ENCODE peak calls at places on chromosomes 4 and X, in four cellular contexts. One of them, this sample, is unnamed.

GRCh38 chr4:59120287-59120814 is 2010.2 kb upstream of the IGFBP7 start:
- DNase-seq in naive thymus-derived CD8-positive, alpha-beta T cell: no peak
- DNase-seq in H9: no peak
- DNase-seq in activated naive CD4-positive, alpha-beta T cell treated with anti-CD3 and anti-CD28 coated beads, Interleukin-2, amount 50 U/mL, for 72 hours: no peak
- DNase-seq in this sample: no peak

GRCh38 chr4:113293043-113293560 is 243.6 kb downstream of the ANK2 start:
- DNase-seq in H9: no peak
- DNase-seq in activated naive CD4-positive, alpha-beta T cell treated with anti-CD3 and anti-CD28 coated beads, Interleukin-2, amount 50 U/mL, for 72 hours: no peak
- DNase-seq in naive thymus-derived CD8-positive, alpha-beta T cell: no peak
- DNase-seq in this sample: no peak

GRCh38 chr4:42452823-42453222 is 55.5 kb downstream of the SHISA3 start:
- DNase-seq in activated naive CD4-positive, alpha-beta T cell treated with anti-CD3 and anti-CD28 coated beads, Interleukin-2, amount 50 U/mL, for 72 hours: no peak
- DNase-seq in naive thymus-derived CD8-positive, alpha-beta T cell: no peak
- DNase-seq in H9: no peak
- DNase-seq in this sample: no peak

GRCh38 chr4:163542275-163542674 is 47.8 kb downstream of the TMA16 start:
- DNase-seq in activated naive CD4-positive, alpha-beta T cell treated with anti-CD3 and anti-CD28 coated beads, Interleukin-2, amount 50 U/mL, for 72 hours: no peak
- DNase-seq in H9: no peak
- DNase-seq in naive thymus-derived CD8-positive, alpha-beta T cell: no peak
- DNase-seq in this sample: no peak

GRCh38 chrX:78514852-78515251 is 144.3 kb downstream of the RTL3 start:
- DNase-seq in naive thymus-derived CD8-positive, alpha-beta T cell: no peak
- DNase-seq in H9: peak
- DNase-seq in activated naive CD4-positive, alpha-beta T cell treated with anti-CD3 and anti-CD28 coated beads, Interleukin-2, amount 50 U/mL, for 72 hours: no peak
- DNase-seq in this sample: no peak

GRCh38 chrX:83759872-83760271 is 101.1 kb upstream of the CYLC1 start:
- DNase-seq in naive thymus-derived CD8-positive, alpha-beta T cell: no peak
- DNase-seq in activated naive CD4-positive, alpha-beta T cell treated with anti-CD3 and anti-CD28 coated beads, Interleukin-2, amount 50 U/mL, for 72 hours: no peak
- DNase-seq in H9: no peak
- DNase-seq in this sample: no peak

GRCh38 chr4:2462218-2462991 is 6.5 kb upstream of the RNF4 start:
- DNase-seq in H9: peak
- DNase-seq in naive thymus-derived CD8-positive, alpha-beta T cell: peak
- DNase-seq in activated naive CD4-positive, alpha-beta T cell treated with anti-CD3 and anti-CD28 coated beads, Interleukin-2, amount 50 U/mL, for 72 hours: peak
- DNase-seq in this sample: peak

GRCh38 chr4:68385267-68385666 is 35.4 kb upstream of the YTHDC1 start:
- DNase-seq in naive thymus-derived CD8-positive, alpha-beta T cell: no peak
- DNase-seq in H9: no peak
- DNase-seq in activated naive CD4-positive, alpha-beta T cell treated with anti-CD3 and anti-CD28 coated beads, Interleukin-2, amount 50 U/mL, for 72 hours: no peak
- DNase-seq in this sample: no peak

GRCh38 chrX:46381630-46382029 is 163.6 kb downstream of the ZNF674 start:
- DNase-seq in activated naive CD4-positive, alpha-beta T cell treated with anti-CD3 and anti-CD28 coated beads, Interleukin-2, amount 50 U/mL, for 72 hours: peak
- DNase-seq in H9: peak
- DNase-seq in naive thymus-derived CD8-positive, alpha-beta T cell: peak
- DNase-seq in this sample: no peak

GRCh38 chr4:163611172-163611571 is 116.7 kb downstream of the TMA16 start:
- DNase-seq in H9: no peak
- DNase-seq in activated naive CD4-positive, alpha-beta T cell treated with anti-CD3 and anti-CD28 coated beads, Interleukin-2, amount 50 U/mL, for 72 hours: no peak
- DNase-seq in naive thymus-derived CD8-positive, alpha-beta T cell: no peak
- DNase-seq in this sample: no peak

GRCh38 chrX:32010157-32010656 is 938.4 kb upstream of the FTHL17 start:
- DNase-seq in naive thymus-derived CD8-positive, alpha-beta T cell: no peak
- DNase-seq in H9: no peak
- DNase-seq in activated naive CD4-positive, alpha-beta T cell treated with anti-CD3 and anti-CD28 coated beads, Interleukin-2, amount 50 U/mL, for 72 hours: no peak
- DNase-seq in this sample: no peak

GRCh38 chr4:78552398-78553396 is 1.1 kb downstream of the ANXA3 start:
- DNase-seq in H9: peak
- DNase-seq in activated naive CD4-positive, alpha-beta T cell treated with anti-CD3 and anti-CD28 coated beads, Interleukin-2, amount 50 U/mL, for 72 hours: no peak
- DNase-seq in naive thymus-derived CD8-positive, alpha-beta T cell: no peak
- DNase-seq in this sample: no peak

GRCh38 chrX:49019050-49019449 is 17.0 kb upstream of the GRIPAP1 start:
- DNase-seq in naive thymus-derived CD8-positive, alpha-beta T cell: no peak
- DNase-seq in activated naive CD4-positive, alpha-beta T cell treated with anti-CD3 and anti-CD28 coated beads, Interleukin-2, amount 50 U/mL, for 72 hours: no peak
- DNase-seq in H9: no peak
- DNase-seq in this sample: no peak

GRCh38 chr4:153222790-153223417 is 18.7 kb downstream of the TRIM2 start:
- DNase-seq in naive thymus-derived CD8-positive, alpha-beta T cell: peak
- DNase-seq in activated naive CD4-positive, alpha-beta T cell treated with anti-CD3 and anti-CD28 coated beads, Interleukin-2, amount 50 U/mL, for 72 hours: peak
- DNase-seq in H9: peak
- DNase-seq in this sample: peak

GRCh38 chr4:25567253-25567652 is 88.4 kb upstream of the SLC34A2 start:
- DNase-seq in H9: no peak
- DNase-seq in naive thymus-derived CD8-positive, alpha-beta T cell: no peak
- DNase-seq in activated naive CD4-positive, alpha-beta T cell treated with anti-CD3 and anti-CD28 coated beads, Interleukin-2, amount 50 U/mL, for 72 hours: no peak
- DNase-seq in this sample: no peak

GRCh38 chr4:6071959-6072720 is 53.9 kb upstream of the C4orf50 start:
- DNase-seq in H9: no peak
- DNase-seq in activated naive CD4-positive, alpha-beta T cell treated with anti-CD3 and anti-CD28 coated beads, Interleukin-2, amount 50 U/mL, for 72 hours: no peak
- DNase-seq in naive thymus-derived CD8-positive, alpha-beta T cell: no peak
- DNase-seq in this sample: no peak

GRCh38 chr4:140059159-140059558 is 94.8 kb downstream of the MAML3 start:
- DNase-seq in H9: no peak
- DNase-seq in activated naive CD4-positive, alpha-beta T cell treated with anti-CD3 and anti-CD28 coated beads, Interleukin-2, amount 50 U/mL, for 72 hours: no peak
- DNase-seq in naive thymus-derived CD8-positive, alpha-beta T cell: no peak
- DNase-seq in this sample: no peak

GRCh38 chr4:58833126-58833525 is 1722.9 kb upstream of the IGFBP7 start:
- DNase-seq in H9: no peak
- DNase-seq in activated naive CD4-positive, alpha-beta T cell treated with anti-CD3 and anti-CD28 coated beads, Interleukin-2, amount 50 U/mL, for 72 hours: no peak
- DNase-seq in naive thymus-derived CD8-positive, alpha-beta T cell: no peak
- DNase-seq in this sample: no peak

GRCh38 chr4:80184791-80185756 is 12.2 kb upstream of the PRDM8 start:
- DNase-seq in activated naive CD4-positive, alpha-beta T cell treated with anti-CD3 and anti-CD28 coated beads, Interleukin-2, amount 50 U/mL, for 72 hours: no peak
- DNase-seq in naive thymus-derived CD8-positive, alpha-beta T cell: peak
- DNase-seq in H9: peak
- DNase-seq in this sample: no peak

GRCh38 chr4:70651864-70652506 is 14.3 kb downstream of the JCHAIN start:
- DNase-seq in activated naive CD4-positive, alpha-beta T cell treated with anti-CD3 and anti-CD28 coated beads, Interleukin-2, amount 50 U/mL, for 72 hours: no peak
- DNase-seq in H9: peak
- DNase-seq in naive thymus-derived CD8-positive, alpha-beta T cell: peak
- DNase-seq in this sample: no peak

GRCh38 chr4:122739174-122739573 is 6.7 kb downstream of the BBS12 start:
- DNase-seq in H9: no peak
- DNase-seq in naive thymus-derived CD8-positive, alpha-beta T cell: no peak
- DNase-seq in activated naive CD4-positive, alpha-beta T cell treated with anti-CD3 and anti-CD28 coated beads, Interleukin-2, amount 50 U/mL, for 72 hours: no peak
- DNase-seq in this sample: no peak

This sample was measured in sciatic nerve.